ENCODE peak calls at places on chromosomes 13 and 19, in four cellular contexts. R is lower lobe of right lung; P is tibial nerve; U is CD4-positive, CD25-positive, alpha-beta regulatory T cell. V is an unnamed sample. For H3K9me3 and H3K36me3, the result is how much of the 10 kb centered on the place peaks cover.

GRCh38 chr13:101691326-101691725 is 238.9 kb downstream of the ITGBL1 start:
- DNase-seq in P (no peak), R (no peak), U (no peak), V (no peak)

GRCh38 chr13:81048026-81048461 is 707.1 kb upstream of the SPRY2 start:
- DNase-seq in P (no peak), R (no peak), U (no peak), V (no peak)

GRCh38 chr13:21637296-21637695 is 33.3 kb upstream of the MICU2 start:
- DNase-seq in U (peak), P (no peak), R (peak), V (peak)

GRCh38 chr13:27465611-27466010 is 15.2 kb upstream of the MTIF3 start:
- DNase-seq in R (no peak), P (no peak), U (no peak), V (no peak)

GRCh38 chr19:2027361-2027760 is 11.8 kb upstream of the BTBD2 start:
- DNase-seq in U (no peak), P (peak), R (no peak), V (no peak)

GRCh38 chr19:1102407-1103106 is 1.2 kb upstream of the GPX4 start:
- DNase-seq in U (peak), P (peak), R (no peak), V (no peak)

GRCh38 chr13:40272776-40273139 is 393.7 kb downstream of the FOXO1 start:
- DNase-seq in U (no peak), R (no peak), P (no peak), V (no peak)

GRCh38 chr19:1650627-1651009 is 1.8 kb downstream of the TCF3 start:
- DNase-seq in U (peak), P (no peak), R (no peak), V (no peak)

GRCh38 chr19:3873151-3873550 is 4.3 kb upstream of the ZFR2 start:
- DNase-seq in P (no peak), R (no peak), U (no peak), V (no peak)

GRCh38 chr19:23439623-23440022 is 44.4 kb upstream of the ZNF91 start:
- DNase-seq in U (no peak), P (no peak), R (no peak), V (no peak)

GRCh38 chr19:17497149-17497798 is 14.2 kb upstream of the PGLS start:
- DNase-seq in P (no peak), R (no peak), U (no peak), V (no peak)

GRCh38 chr19:13884726-13885591 is 8.0 kb downstream of the NANOS3 start:
- DNase-seq in R (no peak), U (no peak), P (no peak), V (no peak)

GRCh38 chr19:54422136-54422535 is 6.9 kb downstream of the TTYH1 start:
- DNase-seq in P (no peak), U (no peak), R (no peak), V (no peak)

GRCh38 chr13:27131202-27131623 is 40.4 kb downstream of the USP12 start:
- DNase-seq in U (peak), P (no peak), R (no peak), V (peak)

GRCh38 chr13:113663934-113664333 is 3.1 kb upstream of the GRK1 start:
- DNase-seq in R (peak), P (no peak), U (no peak), V (peak)

GRCh38 chr19:33641261-33641660 is 19.5 kb downstream of the CHST8 start:
- DNase-seq in P (no peak), R (peak), U (no peak), V (no peak)

GRCh38 chr13:112619730-112620639 is 32.0 kb upstream of the TUBGCP3 start:
- DNase-seq in R (peak), U (no peak), P (no peak), V (no peak)

GRCh38 chr19:5536337-5536894 is 31.3 kb downstream of the TINCR start:
- DNase-seq in R (peak), U (no peak), P (no peak), V (no peak)

GRCh38 chr13:113664751-113665581 is 2.1 kb upstream of the GRK1 start:
- DNase-seq in P (no peak), R (peak), U (no peak), V (no peak)

GRCh38 chr13:49400755-49401659 is 42.9 kb downstream of the CAB39L start:
- DNase-seq in U (no peak), R (no peak), P (peak), V (no peak)

GRCh38 chr19:28878862-28879566 is 333.9 kb downstream of the UQCRFS1 start:
- DNase-seq in R (peak), U (peak), P (peak), V (peak)

GRCh38 chr13:47508518-47509228 is 492.4 kb downstream of the SUCLA2 start:
- DNase-seq in U (no peak), R (no peak), P (no peak), V (no peak)

GRCh38 chr19:58183822-58184215 is 958 bp downstream of the ZNF274 start:
- DNase-seq in R (no peak), P (no peak), U (peak), V (peak)
- H3K9me3 ChIP-seq in R (half or more), P (half or more), U (under half), V (half or more)

DNA sequence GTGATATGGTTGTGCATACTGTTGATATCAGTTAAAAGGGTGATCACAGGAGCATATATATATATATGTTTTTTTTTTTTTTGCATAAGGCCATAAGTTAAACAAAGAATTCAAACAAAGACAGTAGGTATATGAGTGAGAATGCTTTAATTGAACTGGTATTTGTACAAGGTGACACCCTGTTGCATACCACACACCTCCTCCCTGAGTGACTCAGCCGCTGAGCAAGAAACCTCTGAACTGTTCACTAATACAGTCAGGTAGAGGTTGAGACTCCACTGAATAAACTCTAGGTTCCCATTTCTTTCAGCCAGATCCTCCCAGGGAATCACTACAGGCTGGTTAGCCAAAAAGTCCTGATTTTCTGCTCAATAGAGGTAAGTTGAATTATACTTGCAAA is at the start of gene SCEL:
- DNase-seq in U (no peak), R (no peak), P (no peak), V (no peak)
- H3K4me3 ChIP-seq in U (no peak), R (peak), P (no peak), V (no peak)

GRCh38 chr19:58003153-58003828 is 671 bp upstream of the ZNF606 start:
- DNase-seq in P (no peak), R (no peak), U (no peak), V (no peak)

GRCh38 chr19:58001895-58002369 is 688 bp downstream of the ZNF606 start:
- DNase-seq in R (no peak), P (no peak), U (no peak), V (no peak)

GRCh38 chr19:58000677-58001076 is 1.9 kb downstream of the ZNF606 start:
- DNase-seq in R (no peak), P (no peak), U (no peak), V (no peak)

GRCh38 chr19:58007285-58007684 is 4.7 kb upstream of the ZNF606 start:
- DNase-seq in R (no peak), P (no peak), U (no peak), V (no peak)

DNA sequence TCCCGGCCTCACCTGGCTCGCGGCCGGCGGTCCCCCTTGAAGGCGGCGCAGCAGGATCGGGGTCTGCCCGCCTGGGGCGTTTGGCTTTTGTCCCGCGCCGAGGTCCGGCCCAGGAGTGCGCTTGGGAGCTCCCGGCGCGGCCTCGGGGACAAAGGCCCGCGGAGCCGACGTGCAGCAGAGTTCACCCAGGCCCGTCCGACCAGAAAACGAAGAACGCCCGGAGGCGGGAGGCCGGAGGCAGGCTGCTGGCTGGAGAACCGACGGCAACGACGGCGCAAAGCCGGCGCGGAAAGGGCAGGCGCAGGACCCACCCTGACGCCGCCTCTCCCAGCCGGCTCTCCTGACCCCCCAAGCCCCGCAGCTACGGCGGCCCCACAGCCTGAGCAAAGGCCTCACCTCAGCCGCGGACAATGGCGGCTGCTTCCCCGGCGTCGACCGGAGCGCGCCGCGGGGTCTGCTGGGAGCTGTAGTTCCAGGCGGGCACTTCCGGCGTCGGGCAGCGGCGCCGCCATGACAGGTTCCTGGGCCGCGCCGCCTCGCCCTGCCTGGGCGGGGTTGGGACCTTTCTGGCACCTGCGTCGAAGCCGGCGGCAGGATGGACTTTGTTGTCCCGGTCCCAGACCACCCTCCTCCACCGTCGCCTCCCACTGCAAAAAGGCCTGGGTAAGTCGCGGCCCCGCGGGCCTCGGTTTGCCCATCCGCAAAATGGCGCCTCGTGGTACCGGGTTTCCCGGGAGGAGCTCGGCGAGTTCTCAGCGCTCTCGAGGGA is at the start of gene ZNF606:
- DNase-seq in R (peak), U (peak), P (peak), V (peak)
- H3K36me3 ChIP-seq in R (under half), U (half or more), P (under half), V (under half)

DNA sequence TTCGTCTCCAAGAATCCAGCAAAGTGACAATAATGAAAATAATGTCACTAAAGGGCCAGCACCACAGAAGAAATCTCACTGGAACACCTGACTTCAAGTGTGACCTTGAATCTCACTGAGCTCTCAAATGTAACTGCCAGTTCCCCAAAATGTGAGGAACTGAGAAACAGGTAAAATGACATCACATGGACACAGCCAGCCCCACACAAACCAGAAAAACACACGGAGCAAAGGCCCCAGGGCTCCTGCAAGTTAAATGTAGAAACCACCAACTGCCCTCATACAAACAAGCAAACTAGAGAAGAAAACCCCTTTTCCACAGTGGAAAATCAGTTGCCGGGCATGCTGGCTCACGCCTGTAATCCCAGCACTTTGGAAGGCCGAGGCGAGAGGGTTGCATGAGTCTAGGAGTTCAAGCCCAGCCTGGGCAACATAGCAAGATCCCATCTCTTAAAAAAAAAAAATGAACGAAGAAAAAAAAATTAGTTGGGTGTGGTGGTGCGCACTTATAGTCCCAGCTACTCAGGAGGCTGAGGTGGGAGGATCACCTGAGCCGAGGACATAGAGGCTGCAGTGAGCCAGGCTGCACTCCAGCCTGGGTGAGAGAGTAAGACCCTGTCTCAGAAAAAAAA is 8.7 kb upstream of the KANK2 start:
- DNase-seq in R (no peak), U (no peak), P (no peak), V (no peak)
- H3K9me3 ChIP-seq in R (under half), U (under half), P (under half), V (under half)

V was measured in CD8-positive, alpha-beta T cell.